ENCODE peak calls at places on chromosomes 3 and 15, in five cellular contexts. One of them, this sample, is unnamed.

GRCh38 chr3:101117981-101118380 is 124.8 kb upstream of the ABI3BP start:
- DNase-seq in HCT116: no peak
- DNase-seq in hepatocyte: peak; percentile 16
- DNase-seq in MM.1S: no peak
- DNase-seq in SK-N-SH: no peak
- DNase-seq in this sample: no peak

GRCh38 chr3:10594915-10595314 is 89.5 kb upstream of the ATP2B2 start:
- DNase-seq in HCT116: peak; percentile 62
- DNase-seq in hepatocyte: peak; percentile 81
- DNase-seq in MM.1S: peak; percentile 87
- DNase-seq in SK-N-SH: no peak
- DNase-seq in this sample: peak; percentile 70

GRCh38 chr3:171685116-171685895 is 125.0 kb downstream of the PLD1 start:
- DNase-seq in HCT116: no peak
- DNase-seq in hepatocyte: no peak
- DNase-seq in MM.1S: no peak
- DNase-seq in SK-N-SH: no peak
- DNase-seq in this sample: peak; percentile 68

GRCh38 chr15:45347989-45348388 is 30.4 kb downstream of the GATM start:
- DNase-seq in HCT116: no peak
- DNase-seq in hepatocyte: no peak
- DNase-seq in MM.1S: no peak
- DNase-seq in SK-N-SH: no peak
- DNase-seq in this sample: no peak

GRCh38 chr3:159914421-159914820 is 74.2 kb upstream of the IL12A start:
- DNase-seq in HCT116: no peak
- DNase-seq in hepatocyte: no peak
- DNase-seq in MM.1S: no peak
- DNase-seq in SK-N-SH: no peak
- DNase-seq in this sample: no peak

GRCh38 chr3:197487911-197488391 is 67.8 kb downstream of the BDH1 start:
- DNase-seq in HCT116: no peak
- DNase-seq in hepatocyte: peak; percentile 55
- DNase-seq in MM.1S: no peak
- DNase-seq in SK-N-SH: no peak
- DNase-seq in this sample: peak; percentile 94

GRCh38 chr3:171614318-171614967 is 154.2 kb upstream of the TNIK start:
- DNase-seq in HCT116: no peak
- DNase-seq in hepatocyte: peak; percentile 38
- DNase-seq in MM.1S: peak; percentile 22
- DNase-seq in SK-N-SH: no peak
- DNase-seq in this sample: no peak

GRCh38 chr15:64991536-64992135 is 1.9 kb upstream of the SPG21 start:
- DNase-seq in HCT116: no peak
- DNase-seq in hepatocyte: no peak
- DNase-seq in MM.1S: no peak
- DNase-seq in SK-N-SH: no peak
- DNase-seq in this sample: no peak

GRCh38 chr15:63420333-63420741 is 38.7 kb upstream of the CA12 start:
- DNase-seq in HCT116: no peak
- DNase-seq in hepatocyte: peak; percentile 53
- DNase-seq in MM.1S: no peak
- DNase-seq in SK-N-SH: no peak
- DNase-seq in this sample: peak; percentile 13

GRCh38 chr3:167684389-167684993 is 30.7 kb upstream of the WDR49 start:
- DNase-seq in HCT116: peak; percentile 46
- DNase-seq in hepatocyte: peak; percentile 82
- DNase-seq in MM.1S: peak; percentile 84
- DNase-seq in SK-N-SH: peak; percentile 41
- DNase-seq in this sample: peak; percentile 89

GRCh38 chr15:33218071-33218491 is 23.6 kb upstream of the FMN1 start:
- DNase-seq in HCT116: no peak
- DNase-seq in hepatocyte: no peak
- DNase-seq in MM.1S: no peak
- DNase-seq in SK-N-SH: no peak
- DNase-seq in this sample: no peak

GRCh38 chr3:26438325-26438940 is 184.1 kb upstream of the LRRC3B start:
- DNase-seq in HCT116: no peak
- DNase-seq in hepatocyte: no peak
- DNase-seq in MM.1S: no peak
- DNase-seq in SK-N-SH: no peak
- DNase-seq in this sample: no peak

GRCh38 chr15:101567089-101567488 is 77.6 kb upstream of the PCSK6 start:
- DNase-seq in HCT116: no peak
- DNase-seq in hepatocyte: no peak
- DNase-seq in MM.1S: no peak
- DNase-seq in SK-N-SH: no peak
- DNase-seq in this sample: no peak

GRCh38 chr3:195612075-195612800 is 28.5 kb upstream of the APOD start:
- DNase-seq in HCT116: no peak
- DNase-seq in hepatocyte: no peak
- DNase-seq in MM.1S: no peak
- DNase-seq in SK-N-SH: no peak
- DNase-seq in this sample: no peak

GRCh38 chr15:59642351-59642750 is 15.0 kb downstream of the GTF2A2 start:
- DNase-seq in HCT116: no peak
- DNase-seq in hepatocyte: no peak
- DNase-seq in MM.1S: no peak
- DNase-seq in SK-N-SH: no peak
- DNase-seq in this sample: no peak

GRCh38 chr3:11713171-11713570 is 69.5 kb upstream of the VGLL4 start:
- DNase-seq in HCT116: no peak
- DNase-seq in hepatocyte: no peak
- DNase-seq in MM.1S: no peak
- DNase-seq in SK-N-SH: no peak
- DNase-seq in this sample: no peak

GRCh38 chr3:16322189-16322588 is 57.2 kb downstream of the OXNAD1 start:
- DNase-seq in HCT116: no peak
- DNase-seq in hepatocyte: no peak
- DNase-seq in MM.1S: no peak
- DNase-seq in SK-N-SH: no peak
- DNase-seq in this sample: no peak
- TF ChIP-seq EZH2phosphoT487 in HCT116: no peak
- TF ChIP-seq EZH2phosphoT487 in hepatocyte: no peak
- TF ChIP-seq EZH2phosphoT487 in MM.1S: no peak
- TF ChIP-seq EZH2phosphoT487 in SK-N-SH: no peak
- TF ChIP-seq EZH2phosphoT487 in this sample: no peak

GRCh38 chr3:94307588-94307987 is 244.7 kb downstream of the NSUN3 start:
- DNase-seq in HCT116: no peak
- DNase-seq in hepatocyte: no peak
- DNase-seq in MM.1S: no peak
- DNase-seq in SK-N-SH: no peak
- DNase-seq in this sample: no peak

GRCh38 chr3:94310736-94311135 is 247.9 kb downstream of the NSUN3 start:
- DNase-seq in HCT116: no peak
- DNase-seq in hepatocyte: no peak
- DNase-seq in MM.1S: no peak
- DNase-seq in SK-N-SH: no peak
- DNase-seq in this sample: peak; percentile 15

GRCh38 chr3:94308767-94309166 is 245.9 kb downstream of the NSUN3 start:
- DNase-seq in HCT116: no peak
- DNase-seq in hepatocyte: no peak
- DNase-seq in MM.1S: no peak
- DNase-seq in SK-N-SH: no peak
- DNase-seq in this sample: no peak

GRCh38 chr3:94314218-94314883 is 251.5 kb downstream of the NSUN3 start:
- DNase-seq in HCT116: no peak
- DNase-seq in hepatocyte: no peak
- DNase-seq in MM.1S: no peak
- DNase-seq in SK-N-SH: no peak
- DNase-seq in this sample: no peak

GRCh38 chr3:94311651-94312050 is 248.8 kb downstream of the NSUN3 start:
- DNase-seq in HCT116: no peak
- DNase-seq in hepatocyte: no peak
- DNase-seq in MM.1S: no peak
- DNase-seq in SK-N-SH: no peak
- DNase-seq in this sample: no peak
- TF ChIP-seq CTCF in HCT116: no peak
- TF ChIP-seq CTCF in hepatocyte: no peak
- TF ChIP-seq CTCF in MM.1S: no peak
- TF ChIP-seq CTCF in SK-N-SH: no peak
- TF ChIP-seq CTCF in this sample: no peak

DNA sequence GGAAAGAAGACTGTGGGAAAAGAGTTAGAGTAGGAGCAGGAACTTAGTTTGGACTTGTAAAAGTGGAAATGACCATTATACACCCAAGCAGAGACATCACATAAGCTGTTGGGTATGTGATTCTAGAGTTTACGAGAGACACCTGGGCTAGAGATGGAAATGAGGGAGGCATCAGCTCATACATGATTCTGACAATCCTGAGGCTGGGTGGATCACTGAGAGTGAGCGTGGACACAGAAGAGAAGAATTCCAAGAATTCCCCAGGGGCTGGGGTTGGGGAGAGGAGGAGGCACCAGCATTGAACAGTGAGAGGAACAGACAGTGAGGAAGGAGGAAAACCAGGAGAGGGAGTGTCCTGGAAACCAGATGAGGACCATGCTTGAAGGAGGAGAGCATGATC is 113.5 kb downstream of the KCNAB1 start:
- DNase-seq in HCT116: no peak
- DNase-seq in hepatocyte: no peak
- DNase-seq in MM.1S: no peak
- DNase-seq in SK-N-SH: no peak
- DNase-seq in this sample: no peak
- TF ChIP-seq EZH2phosphoT487 in HCT116: no peak
- TF ChIP-seq EZH2phosphoT487 in hepatocyte: no peak
- TF ChIP-seq EZH2phosphoT487 in MM.1S: no peak
- TF ChIP-seq EZH2phosphoT487 in SK-N-SH: no peak
- TF ChIP-seq EZH2phosphoT487 in this sample: no peak

GRCh38 chr3:28241221-28242160 is at the start of gene CMC1:
- DNase-seq in HCT116: peak; percentile 89
- DNase-seq in hepatocyte: peak; percentile 99
- DNase-seq in MM.1S: peak; percentile 96
- DNase-seq in SK-N-SH: peak; percentile 96
- DNase-seq in this sample: peak; percentile 98
- TF ChIP-seq CTCF in HCT116: no peak
- TF ChIP-seq CTCF in hepatocyte: no peak
- TF ChIP-seq CTCF in MM.1S: no peak
- TF ChIP-seq CTCF in SK-N-SH: no peak
- TF ChIP-seq CTCF in this sample: no peak

DNA sequence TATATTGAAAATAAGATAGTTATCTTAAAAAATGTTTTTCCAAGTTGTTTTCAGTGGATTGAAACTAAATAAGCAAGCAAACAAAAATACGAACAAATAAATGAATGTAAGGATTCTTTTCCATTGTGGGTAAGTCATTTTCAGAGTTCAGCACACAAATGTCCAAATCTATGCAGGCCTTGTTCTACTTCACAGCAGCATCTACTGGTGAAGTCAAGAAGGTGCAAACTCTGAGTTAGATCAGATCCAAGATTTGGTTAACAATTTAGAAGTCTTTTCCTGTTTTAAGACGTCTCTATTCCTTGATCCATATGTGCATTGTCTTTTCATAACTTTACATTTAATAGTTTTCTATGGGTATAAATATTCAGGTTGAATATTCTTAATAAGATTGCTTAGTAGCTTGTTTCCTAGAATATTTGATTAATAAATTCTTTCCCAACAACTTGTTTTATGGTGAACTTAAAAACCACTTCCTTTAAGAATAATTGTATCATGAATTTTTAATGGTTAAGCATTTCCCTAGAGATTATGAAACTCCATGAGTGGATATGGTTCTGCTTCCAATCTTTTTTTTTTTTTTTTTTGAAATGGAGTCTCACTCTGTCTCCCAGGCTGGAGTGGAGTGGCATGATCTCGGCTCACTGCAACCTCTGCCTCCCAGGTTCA is 10.5 kb downstream of the PTX3 start:
- DNase-seq in HCT116: peak; percentile 4
- DNase-seq in hepatocyte: peak; percentile 40
- DNase-seq in MM.1S: peak; percentile 71
- DNase-seq in SK-N-SH: peak; percentile 11
- DNase-seq in this sample: peak; percentile 69
- TF ChIP-seq EZH2phosphoT487 in HCT116: no peak
- TF ChIP-seq EZH2phosphoT487 in hepatocyte: no peak
- TF ChIP-seq EZH2phosphoT487 in MM.1S: no peak
- TF ChIP-seq EZH2phosphoT487 in SK-N-SH: no peak
- TF ChIP-seq EZH2phosphoT487 in this sample: no peak

GRCh38 chr3:31345581-31345980 is 187.1 kb upstream of the STT3B start:
- DNase-seq in HCT116: no peak
- DNase-seq in hepatocyte: no peak
- DNase-seq in MM.1S: no peak
- DNase-seq in SK-N-SH: no peak
- DNase-seq in this sample: no peak

GRCh38 chr3:31346542-31346979 is 186.2 kb upstream of the STT3B start:
- DNase-seq in HCT116: no peak
- DNase-seq in hepatocyte: no peak
- DNase-seq in MM.1S: no peak
- DNase-seq in SK-N-SH: no peak
- DNase-seq in this sample: no peak

GRCh38 chr3:31343075-31343474 is 189.7 kb upstream of the STT3B start:
- DNase-seq in HCT116: no peak
- DNase-seq in hepatocyte: no peak
- DNase-seq in MM.1S: no peak
- DNase-seq in SK-N-SH: no peak
- DNase-seq in this sample: no peak

GRCh38 chr3:31341130-31341529 is 191.6 kb upstream of the STT3B start:
- DNase-seq in HCT116: no peak
- DNase-seq in hepatocyte: peak; percentile 10
- DNase-seq in MM.1S: no peak
- DNase-seq in SK-N-SH: peak; percentile 2
- DNase-seq in this sample: no peak
- TF ChIP-seq CTCF in HCT116: peak; percentile 15
- TF ChIP-seq CTCF in hepatocyte: peak; percentile 18
- TF ChIP-seq CTCF in MM.1S: no peak
- TF ChIP-seq CTCF in SK-N-SH: peak; percentile 9
- TF ChIP-seq CTCF in this sample: peak; percentile 31

DNA sequence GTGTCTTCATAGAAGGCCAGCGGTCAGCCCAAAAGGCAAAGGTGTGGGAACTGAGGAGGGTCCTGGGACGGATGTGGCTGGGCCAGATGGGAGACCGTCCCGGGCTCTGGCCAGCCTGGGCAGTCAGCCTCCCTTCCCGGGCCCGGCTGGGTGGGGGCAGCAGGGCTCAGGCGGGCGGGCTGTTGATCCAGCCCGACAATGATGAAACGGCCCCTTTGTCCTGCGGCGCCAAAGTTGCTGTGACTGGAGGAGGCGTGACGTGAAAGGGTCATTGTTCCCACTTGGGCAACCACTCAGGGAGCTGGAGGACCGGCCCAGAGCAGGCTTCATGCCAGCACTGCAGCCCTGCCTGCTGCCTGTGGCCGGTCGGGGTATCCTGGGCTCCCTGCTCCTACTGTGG is 16.5 kb downstream of the DUSP7 start:
- DNase-seq in HCT116: no peak
- DNase-seq in hepatocyte: peak; percentile 39
- DNase-seq in MM.1S: no peak
- DNase-seq in SK-N-SH: no peak
- DNase-seq in this sample: no peak
- TF ChIP-seq EZH2phosphoT487 in HCT116: no peak
- TF ChIP-seq EZH2phosphoT487 in hepatocyte: no peak
- TF ChIP-seq EZH2phosphoT487 in MM.1S: no peak
- TF ChIP-seq EZH2phosphoT487 in SK-N-SH: no peak
- TF ChIP-seq EZH2phosphoT487 in this sample: no peak

DNA sequence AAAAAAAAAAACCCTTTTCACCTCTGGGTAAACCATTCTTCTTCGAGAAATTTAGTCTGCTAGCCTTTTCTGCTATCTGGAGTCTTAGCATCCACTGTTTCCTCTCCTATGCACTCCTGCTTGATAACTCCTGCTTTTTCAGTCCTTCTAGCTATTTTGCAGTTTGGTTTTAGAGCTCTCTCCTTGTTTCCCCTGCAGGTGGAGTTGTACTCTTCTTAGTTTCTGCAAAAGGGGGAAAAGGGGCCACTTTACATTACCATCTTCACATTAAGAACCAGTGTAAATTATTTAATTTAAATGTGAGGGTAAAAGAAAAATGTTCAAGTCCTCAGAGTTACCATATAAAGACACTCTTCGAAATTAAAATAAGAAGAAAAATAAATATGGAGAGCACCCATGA is 23.6 kb upstream of the MYLK start:
- DNase-seq in HCT116: no peak
- DNase-seq in hepatocyte: no peak
- DNase-seq in MM.1S: no peak
- DNase-seq in SK-N-SH: no peak
- DNase-seq in this sample: no peak
- TF ChIP-seq CTCF in HCT116: peak; percentile 22
- TF ChIP-seq CTCF in hepatocyte: no peak
- TF ChIP-seq CTCF in MM.1S: peak; percentile 4
- TF ChIP-seq CTCF in SK-N-SH: no peak
- TF ChIP-seq CTCF in this sample: peak; percentile 29

This sample was measured in PC-3.